ENCODE peak calls at places on chromosomes 13 and 19, in seven cellular contexts. O is NB4; R is neural crest cell; V is CD4-positive, alpha-beta T cell; P is activated B cell treated with CpG ODN at 0.5 μM for 24 hours; G is astrocyte of the spinal cord; N is upper lobe of right lung. Z is an unnamed sample.

GRCh38 chr19:51473009-51473707 is 5.2 kb upstream of the CEACAM18 start:
- DNase-seq in O (peak), R (peak), V (peak), P (peak), G (peak), N (no peak), Z (peak)

GRCh38 chr19:55600336-55601028 is 394 bp downstream of the ZNF524 start:
- DNase-seq in O (no peak), R (no peak), V (no peak), P (no peak), G (peak), N (no peak), Z (no peak)

GRCh38 chr13:33213024-33213795 is 72.3 kb downstream of the STARD13 start:
- DNase-seq in O (no peak), R (no peak), V (no peak), P (no peak), G (peak), N (no peak), Z (no peak)

GRCh38 chr19:1046836-1047695 is 7.2 kb downstream of the ABCA7 start:
- DNase-seq in O (no peak), R (no peak), V (no peak), P (no peak), G (no peak), N (no peak), Z (no peak)

GRCh38 chr13:19795956-19796355 is 13.2 kb upstream of the PSPC1 start:
- DNase-seq in O (no peak), R (no peak), V (no peak), P (no peak), G (no peak), N (no peak), Z (no peak)

GRCh38 chr19:15595069-15595468 is 19.9 kb upstream of the CYP4F8 start:
- DNase-seq in O (peak), R (no peak), V (no peak), P (no peak), G (no peak), N (no peak), Z (no peak)

GRCh38 chr13:107374038-107374437 is 806.1 kb upstream of the ARGLU1 start:
- DNase-seq in O (no peak), R (no peak), V (no peak), P (no peak), G (peak), N (no peak), Z (no peak)

GRCh38 chr13:49597043-49597669 is 11.8 kb upstream of the RCBTB1 start:
- DNase-seq in O (no peak), R (no peak), V (no peak), P (no peak), G (no peak), N (no peak), Z (no peak)

GRCh38 chr13:80755925-80756324 is 415.0 kb upstream of the SPRY2 start:
- DNase-seq in O (no peak), R (no peak), V (no peak), P (no peak), G (peak), N (no peak), Z (no peak)

GRCh38 chr19:10339380-10339960 is at the start of gene ICAM3:
- DNase-seq in O (peak), R (no peak), V (peak), P (peak), G (no peak), N (no peak), Z (peak)

GRCh38 chr13:20359335-20359734 is 127.2 kb upstream of the GJB6 start:
- DNase-seq in O (peak), R (no peak), V (no peak), P (no peak), G (peak), N (no peak), Z (no peak)

GRCh38 chr19:850221-850978 is 1.7 kb upstream of the ELANE start:
- DNase-seq in O (peak), R (no peak), V (no peak), P (no peak), G (peak), N (peak), Z (no peak)

GRCh38 chr13:112346899-112347229 is 29.3 kb upstream of the SPACA7 start:
- DNase-seq in O (no peak), R (no peak), V (no peak), P (no peak), G (no peak), N (peak), Z (no peak)

GRCh38 chr13:90415902-90416301 is 931.6 kb upstream of the MIR17HG start:
- DNase-seq in O (no peak), R (no peak), V (no peak), P (no peak), G (no peak), N (no peak), Z (no peak)

GRCh38 chr13:90416519-90416918 is 931.0 kb upstream of the MIR17HG start:
- DNase-seq in O (no peak), R (no peak), V (no peak), P (no peak), G (peak), N (no peak), Z (no peak)

GRCh38 chr13:90414691-90415596 is 932.5 kb upstream of the MIR17HG start:
- DNase-seq in O (peak), R (no peak), V (no peak), P (no peak), G (peak), N (no peak), Z (no peak)

GRCh38 chr13:90416938-90417337 is 930.5 kb upstream of the MIR17HG start:
- DNase-seq in O (no peak), R (no peak), V (no peak), P (no peak), G (peak), N (no peak), Z (no peak)

GRCh38 chr13:90420683-90421082 is 926.8 kb upstream of the MIR17HG start:
- DNase-seq in O (no peak), R (no peak), V (no peak), P (no peak), G (no peak), N (no peak), Z (no peak)
- TF ChIP-seq CTCF in O (no peak), R (no peak), V (no peak), P (no peak), G (peak), N (no peak), Z (no peak)

GRCh38 chr19:45164577-45165335 is 4.0 kb upstream of the NKPD1 start:
- DNase-seq in O (peak), R (no peak), V (no peak), P (peak), G (peak), N (peak), Z (peak)
- TF ChIP-seq CTCF in O (no peak), R (no peak), V (no peak), P (no peak), G (no peak), N (no peak), Z (no peak)

GRCh38 chr13:99087130-99087953 is 109.5 kb upstream of the DOCK9 start:
- DNase-seq in O (no peak), R (peak), V (peak), P (peak), G (peak), N (peak), Z (peak)
- TF ChIP-seq CTCF in O (no peak), R (peak), V (peak), P (no peak), G (peak), N (peak), Z (no peak)

GRCh38 chr13:99446242-99446641 is 55.0 kb upstream of the TM9SF2 start:
- DNase-seq in O (no peak), R (no peak), V (no peak), P (no peak), G (no peak), N (no peak), Z (no peak)
- TF ChIP-seq CTCF in O (no peak), R (peak), V (no peak), P (no peak), G (no peak), N (no peak), Z (no peak)

GRCh38 chr19:3528080-3528479 is 10.9 kb upstream of the TEKTIP1 start:
- DNase-seq in O (no peak), R (no peak), V (no peak), P (no peak), G (no peak), N (no peak), Z (no peak)

GRCh38 chr19:3527250-3527910 is 11.6 kb upstream of the TEKTIP1 start:
- DNase-seq in O (no peak), R (no peak), V (no peak), P (no peak), G (no peak), N (no peak), Z (no peak)

GRCh38 chr19:3525052-3525451 is 13.9 kb upstream of the TEKTIP1 start:
- DNase-seq in O (no peak), R (no peak), V (no peak), P (no peak), G (no peak), N (no peak), Z (no peak)

GRCh38 chr19:3528539-3529211 is 10.3 kb upstream of the TEKTIP1 start:
- DNase-seq in O (no peak), R (no peak), V (no peak), P (no peak), G (no peak), N (no peak), Z (no peak)

GRCh38 chr19:3526507-3527244 is 12.3 kb upstream of the TEKTIP1 start:
- DNase-seq in O (no peak), R (no peak), V (no peak), P (no peak), G (no peak), N (no peak), Z (no peak)
- TF ChIP-seq CTCF in O (peak), R (peak), V (no peak), P (no peak), G (peak), N (no peak), Z (no peak)

DNA sequence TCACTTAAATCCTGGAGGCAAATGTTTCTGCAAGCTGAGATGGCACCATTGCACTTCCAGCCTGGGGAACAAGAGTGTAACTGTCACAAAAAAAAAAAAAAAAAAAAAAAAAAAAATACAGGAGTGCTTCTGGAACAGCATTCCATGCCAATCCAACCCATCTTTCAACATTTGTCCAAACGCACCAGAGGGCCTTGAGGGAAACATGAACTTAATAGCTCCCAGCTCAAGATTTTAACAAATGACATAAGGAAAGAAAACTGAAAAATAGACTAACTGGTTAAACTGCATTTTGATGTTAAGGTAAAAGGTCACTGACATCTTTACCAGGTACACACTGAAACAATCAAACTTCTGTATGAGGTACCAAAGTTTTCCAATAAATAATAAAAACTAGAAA is 47.7 kb upstream of the ZNF83 start:
- DNase-seq in O (no peak), R (no peak), V (no peak), P (no peak), G (no peak), N (no peak), Z (no peak)
- TF ChIP-seq CTCF in O (no peak), R (no peak), V (no peak), P (no peak), G (no peak), N (no peak), Z (no peak)

Z was measured in GM13976.